ENCODE peak calls at places on chromosome 2, in four cellular contexts. M, G, A and Z are unnamed samples.
A peak's percentile ranks its signal among the peaks of the same experiment; 100 is the strongest.

GRCh38 chr2:25251461-25252273 is 83.3 kb upstream of the POMC start:
- DNase-seq in G (peak; percentile 53), A (no peak), M (peak; percentile 92), Z (peak; percentile 40)

GRCh38 chr2:99085400-99085799 is 56.1 kb upstream of the C2orf15 start:
- DNase-seq in M (no peak), A (peak; percentile 38), G (no peak), Z (no peak)

GRCh38 chr2:12177052-12177994 is 430.9 kb downstream of the LPIN1 start:
- DNase-seq in G (no peak), M (peak; percentile 55), A (no peak), Z (no peak)

GRCh38 chr2:107195631-107196030 is 309.7 kb upstream of the ST6GAL2 start:
- DNase-seq in M (no peak), A (no peak), G (no peak), Z (no peak)

GRCh38 chr2:161796192-161796591 is 172.0 kb downstream of the SLC4A10 start:
- DNase-seq in A (no peak), M (no peak), G (no peak), Z (no peak)

GRCh38 chr2:200763422-200763821 is 48.3 kb upstream of the BZW1 start:
- DNase-seq in A (no peak), G (no peak), M (no peak), Z (no peak)

GRCh38 chr2:154329510-154329909 is 369.0 kb upstream of the KCNJ3 start:
- DNase-seq in A (no peak), M (no peak), G (no peak), Z (no peak)

GRCh38 chr2:152611458-152612231 is 105.6 kb downstream of the PRPF40A start:
- DNase-seq in A (no peak), G (no peak), M (peak; percentile 40), Z (no peak)

GRCh38 chr2:28956890-28957289 is 24.2 kb upstream of the TOGARAM2 start:
- DNase-seq in M (no peak), A (no peak), G (peak; percentile 29), Z (no peak)

GRCh38 chr2:222319576-222320440 is 21.0 kb upstream of the PAX3 start:
- DNase-seq in G (peak; percentile 38), A (no peak), M (peak; percentile 81), Z (no peak)

GRCh38 chr2:154914606-154915005 is 216.1 kb downstream of the KCNJ3 start:
- DNase-seq in M (no peak), A (no peak), G (no peak), Z (no peak)

GRCh38 chr2:165414187-165414586 is 55.3 kb upstream of the CSRNP3 start:
- DNase-seq in A (no peak), G (no peak), M (no peak), Z (no peak)

GRCh38 chr2:72913531-72914225 is 3.6 kb upstream of the EMX1 start:
- DNase-seq in G (no peak), M (no peak), A (peak; percentile 48), Z (no peak)

GRCh38 chr2:142938240-142938639 is 60.8 kb downstream of the KYNU start:
- DNase-seq in A (no peak), M (no peak), G (no peak), Z (no peak)

GRCh38 chr2:220555961-220556360 is 928.5 kb downstream of the SLC4A3 start:
- DNase-seq in A (no peak), M (no peak), G (no peak), Z (no peak)

GRCh38 chr2:74576830-74577229 is 22.3 kb downstream of the DOK1 start:
- DNase-seq in M (no peak), A (no peak), G (no peak), Z (no peak)

GRCh38 chr2:120483355-120483754 is 137.4 kb downstream of the INHBB start:
- DNase-seq in A (no peak), G (no peak), M (no peak), Z (no peak)

GRCh38 chr2:62660582-62661262 is 44.8 kb upstream of the EHBP1 start:
- DNase-seq in M (peak; percentile 10), G (no peak), A (no peak), Z (no peak)

GRCh38 chr2:226440119-226440917 is 359.3 kb downstream of the IRS1 start:
- DNase-seq in M (no peak), G (no peak), A (no peak), Z (no peak)

GRCh38 chr2:119282966-119283511 is 59.4 kb downstream of the STEAP3 start:
- DNase-seq in A (no peak), G (no peak), M (no peak), Z (no peak)

GRCh38 chr2:88190808-88191721 is 20.9 kb downstream of the THNSL2 start:
- DNase-seq in A (peak; percentile 77), M (peak; percentile 79), G (peak; percentile 56), Z (no peak)

GRCh38 chr2:158718851-158719250 is 76.3 kb upstream of the DAPL1 start:
- DNase-seq in M (no peak), A (no peak), G (no peak), Z (no peak)